ENCODE peak calls at places on chromosomes 4 and X, in nine cellular contexts. One of them, this sample, is unnamed.

GRCh38 chrX:9919632-9920172 is 47.5 kb upstream of the CLDN34 start:
- DNase-seq in right atrium auricular region: no peak
- DNase-seq in naive B cell: no peak
- DNase-seq in mucosa of descending colon: no peak
- DNase-seq in astrocyte of the spinal cord: no peak
- DNase-seq in hepatic stellate cell: no peak
- DNase-seq in kidney glomerular epithelial cell: no peak
- DNase-seq in T follicular helper cell: no peak
- DNase-seq in stimulated activated CD4-positive, alpha-beta T cell treated with anti-CD3 and anti-CD28 coated beads, Interleukin-1b, Interleukin-23, amount 100 ng/mL, for 4 hours: no peak
- DNase-seq in this sample: no peak

GRCh38 chr4:105274504-105274903 is 127.8 kb downstream of the TET2 start:
- DNase-seq in right atrium auricular region: no peak
- DNase-seq in naive B cell: no peak
- DNase-seq in mucosa of descending colon: no peak
- DNase-seq in astrocyte of the spinal cord: no peak
- DNase-seq in hepatic stellate cell: no peak
- DNase-seq in kidney glomerular epithelial cell: no peak
- DNase-seq in T follicular helper cell: no peak
- DNase-seq in stimulated activated CD4-positive, alpha-beta T cell treated with anti-CD3 and anti-CD28 coated beads, Interleukin-1b, Interleukin-23, amount 100 ng/mL, for 4 hours: no peak
- DNase-seq in this sample: no peak

GRCh38 chr4:52001616-52002015 is 18.5 kb downstream of the LRRC66 start:
- DNase-seq in right atrium auricular region: no peak
- DNase-seq in naive B cell: no peak
- DNase-seq in mucosa of descending colon: no peak
- DNase-seq in astrocyte of the spinal cord: no peak
- DNase-seq in hepatic stellate cell: no peak
- DNase-seq in kidney glomerular epithelial cell: peak
- DNase-seq in T follicular helper cell: no peak
- DNase-seq in stimulated activated CD4-positive, alpha-beta T cell treated with anti-CD3 and anti-CD28 coated beads, Interleukin-1b, Interleukin-23, amount 100 ng/mL, for 4 hours: no peak
- DNase-seq in this sample: no peak

GRCh38 chr4:88008624-88009235 is 1.3 kb downstream of the PKD2 start:
- DNase-seq in right atrium auricular region: no peak
- DNase-seq in naive B cell: no peak
- DNase-seq in mucosa of descending colon: no peak
- DNase-seq in astrocyte of the spinal cord: peak
- DNase-seq in hepatic stellate cell: peak
- DNase-seq in kidney glomerular epithelial cell: peak
- DNase-seq in T follicular helper cell: no peak
- DNase-seq in stimulated activated CD4-positive, alpha-beta T cell treated with anti-CD3 and anti-CD28 coated beads, Interleukin-1b, Interleukin-23, amount 100 ng/mL, for 4 hours: no peak
- DNase-seq in this sample: no peak

GRCh38 chr4:14095881-14096280 is 468.4 kb upstream of the BOD1L1 start:
- DNase-seq in right atrium auricular region: no peak
- DNase-seq in naive B cell: no peak
- DNase-seq in mucosa of descending colon: no peak
- DNase-seq in astrocyte of the spinal cord: peak
- DNase-seq in hepatic stellate cell: no peak
- DNase-seq in kidney glomerular epithelial cell: no peak
- DNase-seq in T follicular helper cell: no peak
- DNase-seq in stimulated activated CD4-positive, alpha-beta T cell treated with anti-CD3 and anti-CD28 coated beads, Interleukin-1b, Interleukin-23, amount 100 ng/mL, for 4 hours: no peak
- DNase-seq in this sample: no peak

GRCh38 chrX:102697506-102697905 is 14.7 kb upstream of the GPRASP2 start:
- DNase-seq in right atrium auricular region: no peak
- DNase-seq in naive B cell: no peak
- DNase-seq in mucosa of descending colon: no peak
- DNase-seq in astrocyte of the spinal cord: peak
- DNase-seq in hepatic stellate cell: no peak
- DNase-seq in kidney glomerular epithelial cell: no peak
- DNase-seq in T follicular helper cell: no peak
- DNase-seq in stimulated activated CD4-positive, alpha-beta T cell treated with anti-CD3 and anti-CD28 coated beads, Interleukin-1b, Interleukin-23, amount 100 ng/mL, for 4 hours: no peak
- DNase-seq in this sample: no peak

GRCh38 chr4:121998024-121998423 is 46.2 kb upstream of the TRPC3 start:
- DNase-seq in right atrium auricular region: no peak
- DNase-seq in naive B cell: no peak
- DNase-seq in mucosa of descending colon: no peak
- DNase-seq in astrocyte of the spinal cord: no peak
- DNase-seq in hepatic stellate cell: no peak
- DNase-seq in kidney glomerular epithelial cell: no peak
- DNase-seq in T follicular helper cell: no peak
- DNase-seq in stimulated activated CD4-positive, alpha-beta T cell treated with anti-CD3 and anti-CD28 coated beads, Interleukin-1b, Interleukin-23, amount 100 ng/mL, for 4 hours: no peak
- DNase-seq in this sample: peak

GRCh38 chr4:174080361-174080760 is 203.1 kb downstream of the FBXO8 start:
- DNase-seq in right atrium auricular region: no peak
- DNase-seq in naive B cell: no peak
- DNase-seq in mucosa of descending colon: no peak
- DNase-seq in astrocyte of the spinal cord: no peak
- DNase-seq in hepatic stellate cell: peak
- DNase-seq in kidney glomerular epithelial cell: no peak
- DNase-seq in T follicular helper cell: no peak
- DNase-seq in stimulated activated CD4-positive, alpha-beta T cell treated with anti-CD3 and anti-CD28 coated beads, Interleukin-1b, Interleukin-23, amount 100 ng/mL, for 4 hours: no peak
- DNase-seq in this sample: no peak

GRCh38 chr4:173527103-173527876 is 2.7 kb downstream of the HAND2 start:
- DNase-seq in right atrium auricular region: no peak
- DNase-seq in naive B cell: no peak
- DNase-seq in mucosa of descending colon: no peak
- DNase-seq in astrocyte of the spinal cord: no peak
- DNase-seq in hepatic stellate cell: peak
- DNase-seq in kidney glomerular epithelial cell: no peak
- DNase-seq in T follicular helper cell: no peak
- DNase-seq in stimulated activated CD4-positive, alpha-beta T cell treated with anti-CD3 and anti-CD28 coated beads, Interleukin-1b, Interleukin-23, amount 100 ng/mL, for 4 hours: no peak
- DNase-seq in this sample: no peak

GRCh38 chr4:88697113-88697512 is 516 bp downstream of the NAP1L5 start:
- DNase-seq in right atrium auricular region: no peak
- DNase-seq in naive B cell: peak
- DNase-seq in mucosa of descending colon: no peak
- DNase-seq in astrocyte of the spinal cord: peak
- DNase-seq in hepatic stellate cell: no peak
- DNase-seq in kidney glomerular epithelial cell: no peak
- DNase-seq in T follicular helper cell: no peak
- DNase-seq in stimulated activated CD4-positive, alpha-beta T cell treated with anti-CD3 and anti-CD28 coated beads, Interleukin-1b, Interleukin-23, amount 100 ng/mL, for 4 hours: no peak
- DNase-seq in this sample: no peak

GRCh38 chr4:3290476-3290875 is 2.3 kb upstream of the RGS12 start:
- DNase-seq in right atrium auricular region: no peak
- DNase-seq in naive B cell: no peak
- DNase-seq in mucosa of descending colon: no peak
- DNase-seq in astrocyte of the spinal cord: no peak
- DNase-seq in hepatic stellate cell: no peak
- DNase-seq in kidney glomerular epithelial cell: no peak
- DNase-seq in T follicular helper cell: no peak
- DNase-seq in stimulated activated CD4-positive, alpha-beta T cell treated with anti-CD3 and anti-CD28 coated beads, Interleukin-1b, Interleukin-23, amount 100 ng/mL, for 4 hours: no peak
- DNase-seq in this sample: no peak

GRCh38 chrX:40550069-40550468 is 30.7 kb upstream of the ATP6AP2 start:
- DNase-seq in right atrium auricular region: no peak
- DNase-seq in naive B cell: no peak
- DNase-seq in mucosa of descending colon: no peak
- DNase-seq in astrocyte of the spinal cord: no peak
- DNase-seq in hepatic stellate cell: no peak
- DNase-seq in kidney glomerular epithelial cell: no peak
- DNase-seq in T follicular helper cell: no peak
- DNase-seq in stimulated activated CD4-positive, alpha-beta T cell treated with anti-CD3 and anti-CD28 coated beads, Interleukin-1b, Interleukin-23, amount 100 ng/mL, for 4 hours: no peak
- DNase-seq in this sample: no peak

GRCh38 chrX:139739138-139739537 is 31.2 kb upstream of the MCF2 start:
- DNase-seq in right atrium auricular region: no peak
- DNase-seq in naive B cell: no peak
- DNase-seq in mucosa of descending colon: no peak
- DNase-seq in astrocyte of the spinal cord: peak
- DNase-seq in hepatic stellate cell: no peak
- DNase-seq in kidney glomerular epithelial cell: no peak
- DNase-seq in T follicular helper cell: no peak
- DNase-seq in stimulated activated CD4-positive, alpha-beta T cell treated with anti-CD3 and anti-CD28 coated beads, Interleukin-1b, Interleukin-23, amount 100 ng/mL, for 4 hours: no peak
- DNase-seq in this sample: no peak

GRCh38 chrX:119475389-119476101 is 7.3 kb downstream of the SLC25A5 start:
- DNase-seq in right atrium auricular region: no peak
- DNase-seq in naive B cell: no peak
- DNase-seq in mucosa of descending colon: no peak
- DNase-seq in astrocyte of the spinal cord: no peak
- DNase-seq in hepatic stellate cell: no peak
- DNase-seq in kidney glomerular epithelial cell: no peak
- DNase-seq in T follicular helper cell: no peak
- DNase-seq in stimulated activated CD4-positive, alpha-beta T cell treated with anti-CD3 and anti-CD28 coated beads, Interleukin-1b, Interleukin-23, amount 100 ng/mL, for 4 hours: no peak
- DNase-seq in this sample: no peak

GRCh38 chrX:115344885-115345653 is 55.6 kb downstream of the LUZP4 start:
- DNase-seq in right atrium auricular region: peak
- DNase-seq in naive B cell: no peak
- DNase-seq in mucosa of descending colon: peak
- DNase-seq in astrocyte of the spinal cord: peak
- DNase-seq in hepatic stellate cell: peak
- DNase-seq in kidney glomerular epithelial cell: peak
- DNase-seq in T follicular helper cell: no peak
- DNase-seq in stimulated activated CD4-positive, alpha-beta T cell treated with anti-CD3 and anti-CD28 coated beads, Interleukin-1b, Interleukin-23, amount 100 ng/mL, for 4 hours: no peak
- DNase-seq in this sample: peak

GRCh38 chr4:133145241-133145640 is 3.9 kb upstream of the PCDH10 start:
- DNase-seq in right atrium auricular region: no peak
- DNase-seq in naive B cell: no peak
- DNase-seq in mucosa of descending colon: no peak
- DNase-seq in astrocyte of the spinal cord: no peak
- DNase-seq in hepatic stellate cell: no peak
- DNase-seq in kidney glomerular epithelial cell: no peak
- DNase-seq in T follicular helper cell: no peak
- DNase-seq in stimulated activated CD4-positive, alpha-beta T cell treated with anti-CD3 and anti-CD28 coated beads, Interleukin-1b, Interleukin-23, amount 100 ng/mL, for 4 hours: no peak
- DNase-seq in this sample: no peak

GRCh38 chr4:161256172-161256571 is 907.6 kb downstream of the FSTL5 start:
- DNase-seq in right atrium auricular region: no peak
- DNase-seq in naive B cell: no peak
- DNase-seq in mucosa of descending colon: no peak
- DNase-seq in astrocyte of the spinal cord: peak
- DNase-seq in hepatic stellate cell: no peak
- DNase-seq in kidney glomerular epithelial cell: no peak
- DNase-seq in T follicular helper cell: no peak
- DNase-seq in stimulated activated CD4-positive, alpha-beta T cell treated with anti-CD3 and anti-CD28 coated beads, Interleukin-1b, Interleukin-23, amount 100 ng/mL, for 4 hours: no peak
- DNase-seq in this sample: no peak

GRCh38 chr4:8316251-8316771 is 46.8 kb downstream of the HTRA3 start:
- DNase-seq in right atrium auricular region: peak
- DNase-seq in naive B cell: no peak
- DNase-seq in mucosa of descending colon: no peak
- DNase-seq in astrocyte of the spinal cord: no peak
- DNase-seq in hepatic stellate cell: no peak
- DNase-seq in kidney glomerular epithelial cell: no peak
- DNase-seq in T follicular helper cell: no peak
- DNase-seq in stimulated activated CD4-positive, alpha-beta T cell treated with anti-CD3 and anti-CD28 coated beads, Interleukin-1b, Interleukin-23, amount 100 ng/mL, for 4 hours: no peak
- DNase-seq in this sample: no peak

GRCh38 chrX:114162068-114162735 is 421.7 kb upstream of the HTR2C start:
- DNase-seq in right atrium auricular region: no peak
- DNase-seq in naive B cell: no peak
- DNase-seq in mucosa of descending colon: no peak
- DNase-seq in astrocyte of the spinal cord: no peak
- DNase-seq in hepatic stellate cell: no peak
- DNase-seq in kidney glomerular epithelial cell: no peak
- DNase-seq in T follicular helper cell: no peak
- DNase-seq in stimulated activated CD4-positive, alpha-beta T cell treated with anti-CD3 and anti-CD28 coated beads, Interleukin-1b, Interleukin-23, amount 100 ng/mL, for 4 hours: no peak
- DNase-seq in this sample: no peak

GRCh38 chr4:142434519-142435224 is 411.4 kb downstream of the INPP4B start:
- DNase-seq in right atrium auricular region: no peak
- DNase-seq in naive B cell: no peak
- DNase-seq in mucosa of descending colon: no peak
- DNase-seq in astrocyte of the spinal cord: no peak
- DNase-seq in hepatic stellate cell: no peak
- DNase-seq in kidney glomerular epithelial cell: no peak
- DNase-seq in T follicular helper cell: no peak
- DNase-seq in stimulated activated CD4-positive, alpha-beta T cell treated with anti-CD3 and anti-CD28 coated beads, Interleukin-1b, Interleukin-23, amount 100 ng/mL, for 4 hours: no peak
- DNase-seq in this sample: no peak

GRCh38 chr4:75705198-75705712 is 19.1 kb upstream of the USO1 start:
- DNase-seq in right atrium auricular region: no peak
- DNase-seq in naive B cell: no peak
- DNase-seq in mucosa of descending colon: no peak
- DNase-seq in astrocyte of the spinal cord: peak
- DNase-seq in hepatic stellate cell: no peak
- DNase-seq in kidney glomerular epithelial cell: no peak
- DNase-seq in T follicular helper cell: no peak
- DNase-seq in stimulated activated CD4-positive, alpha-beta T cell treated with anti-CD3 and anti-CD28 coated beads, Interleukin-1b, Interleukin-23, amount 100 ng/mL, for 4 hours: no peak
- DNase-seq in this sample: no peak

GRCh38 chr4:184287697-184288255 is 70.1 kb upstream of the ENPP6 start:
- DNase-seq in right atrium auricular region: peak
- DNase-seq in naive B cell: no peak
- DNase-seq in mucosa of descending colon: peak
- DNase-seq in astrocyte of the spinal cord: peak
- DNase-seq in hepatic stellate cell: peak
- DNase-seq in kidney glomerular epithelial cell: peak
- DNase-seq in T follicular helper cell: no peak
- DNase-seq in stimulated activated CD4-positive, alpha-beta T cell treated with anti-CD3 and anti-CD28 coated beads, Interleukin-1b, Interleukin-23, amount 100 ng/mL, for 4 hours: no peak
- DNase-seq in this sample: peak

GRCh38 chr4:133151301-133151680 is 2.2 kb downstream of the PCDH10 start:
- DNase-seq in right atrium auricular region: no peak
- DNase-seq in naive B cell: no peak
- DNase-seq in mucosa of descending colon: no peak
- DNase-seq in astrocyte of the spinal cord: peak
- DNase-seq in hepatic stellate cell: peak
- DNase-seq in kidney glomerular epithelial cell: no peak
- DNase-seq in T follicular helper cell: no peak
- DNase-seq in stimulated activated CD4-positive, alpha-beta T cell treated with anti-CD3 and anti-CD28 coated beads, Interleukin-1b, Interleukin-23, amount 100 ng/mL, for 4 hours: no peak
- DNase-seq in this sample: no peak

GRCh38 chr4:52529983-52530382 is 129.1 kb downstream of the USP46 start:
- DNase-seq in right atrium auricular region: no peak
- DNase-seq in naive B cell: no peak
- DNase-seq in mucosa of descending colon: no peak
- DNase-seq in astrocyte of the spinal cord: no peak
- DNase-seq in hepatic stellate cell: no peak
- DNase-seq in kidney glomerular epithelial cell: no peak
- DNase-seq in T follicular helper cell: no peak
- DNase-seq in stimulated activated CD4-positive, alpha-beta T cell treated with anti-CD3 and anti-CD28 coated beads, Interleukin-1b, Interleukin-23, amount 100 ng/mL, for 4 hours: no peak
- DNase-seq in this sample: no peak

GRCh38 chr4:85798011-85798770 is 323.2 kb downstream of the ARHGAP24 start:
- DNase-seq in right atrium auricular region: no peak
- DNase-seq in naive B cell: no peak
- DNase-seq in mucosa of descending colon: no peak
- DNase-seq in astrocyte of the spinal cord: no peak
- DNase-seq in hepatic stellate cell: no peak
- DNase-seq in kidney glomerular epithelial cell: no peak
- DNase-seq in T follicular helper cell: no peak
- DNase-seq in stimulated activated CD4-positive, alpha-beta T cell treated with anti-CD3 and anti-CD28 coated beads, Interleukin-1b, Interleukin-23, amount 100 ng/mL, for 4 hours: no peak
- DNase-seq in this sample: no peak

GRCh38 chr4:8893624-8894423 is 22.2 kb upstream of the HMX1 start:
- DNase-seq in right atrium auricular region: no peak
- DNase-seq in naive B cell: no peak
- DNase-seq in mucosa of descending colon: no peak
- DNase-seq in astrocyte of the spinal cord: no peak
- DNase-seq in hepatic stellate cell: no peak
- DNase-seq in kidney glomerular epithelial cell: no peak
- DNase-seq in T follicular helper cell: no peak
- DNase-seq in stimulated activated CD4-positive, alpha-beta T cell treated with anti-CD3 and anti-CD28 coated beads, Interleukin-1b, Interleukin-23, amount 100 ng/mL, for 4 hours: no peak
- DNase-seq in this sample: no peak

GRCh38 chr4:183403486-183403885 is 41.0 kb upstream of the CDKN2AIP start:
- DNase-seq in right atrium auricular region: no peak
- DNase-seq in naive B cell: no peak
- DNase-seq in mucosa of descending colon: no peak
- DNase-seq in astrocyte of the spinal cord: no peak
- DNase-seq in hepatic stellate cell: no peak
- DNase-seq in kidney glomerular epithelial cell: no peak
- DNase-seq in T follicular helper cell: no peak
- DNase-seq in stimulated activated CD4-positive, alpha-beta T cell treated with anti-CD3 and anti-CD28 coated beads, Interleukin-1b, Interleukin-23, amount 100 ng/mL, for 4 hours: no peak
- DNase-seq in this sample: no peak

GRCh38 chr4:39637572-39638357 is 900 bp downstream of the SMIM14 start:
- DNase-seq in right atrium auricular region: peak
- DNase-seq in naive B cell: peak
- DNase-seq in mucosa of descending colon: peak
- DNase-seq in astrocyte of the spinal cord: peak
- DNase-seq in hepatic stellate cell: peak
- DNase-seq in kidney glomerular epithelial cell: peak
- DNase-seq in T follicular helper cell: no peak
- DNase-seq in stimulated activated CD4-positive, alpha-beta T cell treated with anti-CD3 and anti-CD28 coated beads, Interleukin-1b, Interleukin-23, amount 100 ng/mL, for 4 hours: no peak
- DNase-seq in this sample: peak

GRCh38 chrX:18885317-18886004 is 98.5 kb downstream of the PHKA2 start:
- DNase-seq in right atrium auricular region: no peak
- DNase-seq in naive B cell: no peak
- DNase-seq in mucosa of descending colon: no peak
- DNase-seq in astrocyte of the spinal cord: peak
- DNase-seq in hepatic stellate cell: no peak
- DNase-seq in kidney glomerular epithelial cell: no peak
- DNase-seq in T follicular helper cell: no peak
- DNase-seq in stimulated activated CD4-positive, alpha-beta T cell treated with anti-CD3 and anti-CD28 coated beads, Interleukin-1b, Interleukin-23, amount 100 ng/mL, for 4 hours: no peak
- DNase-seq in this sample: no peak

GRCh38 chr4:14994242-14994641 is 8.0 kb upstream of the CPEB2 start:
- DNase-seq in right atrium auricular region: no peak
- DNase-seq in naive B cell: no peak
- DNase-seq in mucosa of descending colon: no peak
- DNase-seq in astrocyte of the spinal cord: peak
- DNase-seq in hepatic stellate cell: no peak
- DNase-seq in kidney glomerular epithelial cell: no peak
- DNase-seq in T follicular helper cell: no peak
- DNase-seq in stimulated activated CD4-positive, alpha-beta T cell treated with anti-CD3 and anti-CD28 coated beads, Interleukin-1b, Interleukin-23, amount 100 ng/mL, for 4 hours: no peak
- DNase-seq in this sample: no peak

GRCh38 chr4:25448379-25449109 is 71.5 kb downstream of the ANAPC4 start:
- DNase-seq in right atrium auricular region: no peak
- DNase-seq in naive B cell: no peak
- DNase-seq in mucosa of descending colon: no peak
- DNase-seq in astrocyte of the spinal cord: no peak
- DNase-seq in hepatic stellate cell: no peak
- DNase-seq in kidney glomerular epithelial cell: no peak
- DNase-seq in T follicular helper cell: no peak
- DNase-seq in stimulated activated CD4-positive, alpha-beta T cell treated with anti-CD3 and anti-CD28 coated beads, Interleukin-1b, Interleukin-23, amount 100 ng/mL, for 4 hours: no peak
- DNase-seq in this sample: no peak

This sample was measured in T47D.